ENCODE peak calls at places on chromosomes 4 and X, in eight cellular contexts. Q is testis, N is lower lobe of right lung, Z is uterus, F is fibroblast of lung, L is tibial nerve, H is neural progenitor cell, D is mammary epithelial cell. E is an unnamed sample. For H3K27me3, the result is how much of the 10 kb centered on the place peaks cover.

GRCh38 chr4:64158648-64159326 is 250.5 kb downstream of the TECRL start:
- DNase-seq in Q (peak), N (no peak), Z (no peak), F (peak), L (peak), H (peak), D (peak), E (no peak)

GRCh38 chr4:168795346-168795745 is 214.7 kb downstream of the CBR4 start:
- DNase-seq in Q (no peak), N (no peak), Z (no peak), F (no peak), L (no peak), H (no peak), D (no peak), E (no peak)

GRCh38 chrX:54641530-54641929 is 111.5 kb downstream of the GNL3L start:
- DNase-seq in Q (no peak), N (no peak), Z (no peak), F (peak), L (no peak), H (no peak), D (peak), E (no peak)

GRCh38 chrX:17590892-17591740 is 146.2 kb upstream of the SCML1 start:
- DNase-seq in Q (peak), N (peak), Z (peak), F (peak), L (peak), H (peak), D (peak), E (no peak)

GRCh38 chr4:113683143-113683542 is 78.4 kb downstream of the CAMK2D start:
- DNase-seq in Q (no peak), N (no peak), Z (no peak), F (no peak), L (no peak), H (no peak), D (peak), E (no peak)

GRCh38 chrX:101906136-101906796 is 25.6 kb downstream of the ZMAT1 start:
- DNase-seq in Q (no peak), N (no peak), Z (no peak), F (no peak), L (no peak), H (no peak), D (no peak), E (peak)

GRCh38 chrX:32644476-32644875 is 566.9 kb downstream of the DMD start:
- DNase-seq in Q (no peak), N (no peak), Z (no peak), F (no peak), L (no peak), H (peak), D (no peak), E (no peak)

GRCh38 chr4:127685292-127685691 is 44.9 kb upstream of the SLC25A31 start:
- DNase-seq in Q (no peak), N (no peak), Z (no peak), F (peak), L (no peak), H (no peak), D (peak), E (no peak)

GRCh38 chr4:110518889-110519490 is 43.0 kb downstream of the ENPEP start:
- DNase-seq in Q (peak), N (no peak), Z (no peak), F (peak), L (no peak), H (peak), D (peak), E (no peak)

GRCh38 chr4:7867701-7868429 is 71.8 kb downstream of the AFAP1 start:
- DNase-seq in Q (no peak), N (no peak), Z (no peak), F (peak), L (no peak), H (no peak), D (peak), E (no peak)

GRCh38 chr4:113106076-113106475 is 56.6 kb downstream of the ANK2 start:
- DNase-seq in Q (no peak), N (no peak), Z (no peak), F (peak), L (no peak), H (no peak), D (peak), E (no peak)

GRCh38 chr4:54897590-54897989 is 227.8 kb downstream of the KDR start:
- DNase-seq in Q (no peak), N (no peak), Z (no peak), F (peak), L (no peak), H (no peak), D (no peak), E (no peak)

GRCh38 chrX:35351795-35352483 is 409.3 kb downstream of the FAM47B start:
- DNase-seq in Q (no peak), N (no peak), Z (no peak), F (no peak), L (no peak), H (no peak), D (no peak), E (no peak)

GRCh38 chrX:132480581-132481203 is 8.1 kb downstream of the MBNL3 start:
- DNase-seq in Q (peak), N (peak), Z (peak), F (peak), L (no peak), H (no peak), D (peak), E (peak)

GRCh38 chr4:6405417-6405747 is 67.0 kb downstream of the PPP2R2C start:
- DNase-seq in Q (no peak), N (no peak), Z (no peak), F (no peak), L (no peak), H (peak), D (no peak), E (no peak)

GRCh38 chrX:36986231-36986630 is 21.9 kb upstream of the FAM47C start:
- DNase-seq in Q (no peak), N (no peak), Z (no peak), F (no peak), L (no peak), H (peak), D (no peak), E (peak)
- H3K4me3 ChIP-seq in Q (peak), N (peak), Z (no peak), F (no peak), L (no peak), H (peak), D (no peak), E (peak)

GRCh38 chr4:94131212-94131611 is 76.5 kb upstream of the SMARCAD1 start:
- DNase-seq in Q (no peak), N (no peak), Z (no peak), F (no peak), L (no peak), H (no peak), D (no peak), E (no peak)

GRCh38 chr4:94127707-94128328 is 79.8 kb upstream of the SMARCAD1 start:
- DNase-seq in Q (no peak), N (no peak), Z (no peak), F (peak), L (no peak), H (peak), D (peak), E (no peak)

DNA sequence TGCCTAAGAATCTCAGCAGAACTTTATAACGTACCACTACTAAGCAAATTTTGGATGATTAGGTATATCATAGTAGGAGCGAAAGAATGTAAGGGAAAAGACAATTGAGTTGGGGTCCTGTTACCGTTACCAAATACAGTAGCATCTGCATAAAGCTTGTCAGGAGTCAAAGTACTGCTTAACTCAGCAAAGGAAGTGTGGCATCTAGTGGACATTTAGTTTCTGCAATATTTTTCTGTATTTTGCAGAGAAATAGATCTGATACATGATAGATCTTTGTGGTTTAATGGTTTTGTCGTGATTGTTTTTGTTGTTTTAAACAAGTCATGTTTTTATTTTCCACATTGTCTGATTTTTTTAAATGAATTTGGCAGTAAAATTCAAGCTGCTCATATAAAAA is 81.0 kb upstream of the SMARCAD1 start:
- DNase-seq in Q (no peak), N (no peak), Z (no peak), F (no peak), L (no peak), H (peak), D (no peak), E (no peak)
- TF ChIP-seq CTCF in Q (no peak), N (no peak), Z (no peak), F (no peak), L (no peak), H (peak), D (peak), E (no peak)

GRCh38 chr4:85165808-85166207 is 199.3 kb upstream of the WDFY3 start:
- DNase-seq in Q (no peak), N (no peak), Z (no peak), F (no peak), L (no peak), H (no peak), D (no peak), E (peak)

GRCh38 chr4:85170241-85170640 is 203.8 kb upstream of the WDFY3 start:
- DNase-seq in Q (no peak), N (no peak), Z (no peak), F (no peak), L (no peak), H (no peak), D (no peak), E (no peak)

GRCh38 chr4:85168456-85168855 is 202.0 kb upstream of the WDFY3 start:
- DNase-seq in Q (no peak), N (no peak), Z (no peak), F (no peak), L (no peak), H (no peak), D (no peak), E (no peak)

GRCh38 chr4:85166318-85166717 is 199.8 kb upstream of the WDFY3 start:
- DNase-seq in Q (no peak), N (no peak), Z (no peak), F (no peak), L (no peak), H (no peak), D (no peak), E (no peak)
- H3K27me3 ChIP-seq in Q (under half), N (under half), Z (under half), F (under half), L (under half), H (under half), D (under half), E (under half)

GRCh38 chr4:133149364-133149695 is 236 bp downstream of the PCDH10 start:
- DNase-seq in Q (no peak), N (no peak), Z (no peak), F (no peak), L (no peak), H (no peak), D (no peak), E (no peak)

GRCh38 chr4:133151301-133151680 is 2.2 kb downstream of the PCDH10 start:
- DNase-seq in Q (no peak), N (no peak), Z (no peak), F (peak), L (no peak), H (peak), D (no peak), E (no peak)

GRCh38 chr4:133148690-133149363 is at the start of gene PCDH10:
- DNase-seq in Q (peak), N (peak), Z (peak), F (peak), L (peak), H (peak), D (peak), E (peak)

GRCh38 chr4:133150643-133151300 is 1.7 kb downstream of the PCDH10 start:
- DNase-seq in Q (no peak), N (no peak), Z (peak), F (peak), L (no peak), H (peak), D (no peak), E (peak)

DNA sequence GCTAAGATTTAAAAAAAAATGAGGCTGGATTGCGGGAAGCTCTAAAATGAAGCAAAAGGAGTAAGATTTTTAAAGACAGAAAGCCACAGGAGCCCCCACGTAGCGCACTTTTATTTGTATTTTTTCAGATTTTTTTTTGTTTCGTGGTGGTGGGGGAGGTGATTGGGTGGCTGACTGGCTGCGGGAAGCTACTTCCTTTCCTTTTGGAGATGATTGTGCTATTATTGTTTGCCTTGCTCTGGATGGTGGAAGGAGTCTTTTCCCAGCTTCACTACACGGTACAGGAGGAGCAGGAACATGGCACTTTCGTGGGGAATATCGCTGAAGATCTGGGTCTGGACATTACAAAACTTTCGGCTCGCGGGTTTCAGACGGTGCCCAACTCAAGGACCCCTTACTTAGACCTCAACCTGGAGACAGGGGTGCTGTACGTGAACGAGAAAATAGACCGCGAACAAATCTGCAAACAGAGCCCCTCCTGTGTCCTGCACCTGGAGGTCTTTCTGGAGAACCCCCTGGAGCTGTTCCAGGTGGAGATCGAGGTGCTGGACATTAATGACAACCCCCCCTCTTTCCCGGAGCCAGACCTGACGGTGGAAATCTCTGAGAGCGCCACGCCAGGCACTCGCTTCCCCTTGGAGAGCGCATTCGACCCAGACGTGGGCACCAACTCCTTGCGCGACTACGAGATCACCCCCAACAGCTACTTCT is 993 bp downstream of the PCDH10 start:
- DNase-seq in Q (no peak), N (no peak), Z (no peak), F (peak), L (no peak), H (no peak), D (no peak), E (no peak)
- H3K4me3 ChIP-seq in Q (peak), N (peak), Z (peak), F (peak), L (peak), H (peak), D (no peak), E (peak)

E was measured in left lung.